ENCODE peak calls at places on chromosome 10, in eight cellular contexts. E, R, H, T, D, A, J and G are unnamed samples.

GRCh38 chr10:114301177-114301576 is 62.1 kb downstream of the VWA2 start:
- DNase-seq in E (no peak), R (no peak), H (no peak), T (no peak), D (no peak), A (no peak), J (no peak), G (no peak)

GRCh38 chr10:86654411-86655172 is at the start of gene OPN4:
- DNase-seq in E (no peak), R (no peak), H (no peak), T (peak; percentile 28), D (peak; percentile 40), A (no peak), J (no peak), G (no peak)

GRCh38 chr10:71782917-71783490 is 9.7 kb upstream of the VSIR start:
- DNase-seq in E (no peak), R (no peak), H (peak; percentile 40), T (no peak), D (no peak), A (no peak), J (no peak), G (no peak)

GRCh38 chr10:102043456-102043855 is 12.5 kb downstream of the ARMH3 start:
- DNase-seq in E (no peak), R (no peak), H (no peak), T (no peak), D (peak; percentile 55), A (no peak), J (no peak), G (no peak)

GRCh38 chr10:92756233-92757065 is 66.7 kb downstream of the HHEX start:
- DNase-seq in E (no peak), R (no peak), H (no peak), T (no peak), D (peak; percentile 63), A (peak; percentile 31), J (no peak), G (no peak)

GRCh38 chr10:86263209-86263608 is 103.4 kb downstream of the GRID1 start:
- DNase-seq in E (no peak), R (peak; percentile 19), H (no peak), T (no peak), D (no peak), A (no peak), J (no peak), G (no peak)

GRCh38 chr10:35946556-35946955 is 304.5 kb upstream of the FZD8 start:
- DNase-seq in E (no peak), R (no peak), H (no peak), T (no peak), D (peak; percentile 14), A (peak; percentile 35), J (no peak), G (no peak)

GRCh38 chr10:60733826-60734225 is 44.5 kb upstream of the CDK1 start:
- DNase-seq in E (no peak), R (no peak), H (no peak), T (no peak), D (no peak), A (no peak), J (no peak), G (no peak)

GRCh38 chr10:101779544-101780186 is 3.6 kb downstream of the NPM3 start:
- DNase-seq in E (peak; percentile 82), R (peak; percentile 96), H (peak; percentile 79), T (peak; percentile 48), D (peak; percentile 54), A (peak; percentile 56), J (peak; percentile 71), G (no peak)

GRCh38 chr10:116071453-116072148 is 201.4 kb downstream of the GFRA1 start:
- DNase-seq in E (no peak), R (no peak), H (no peak), T (no peak), D (no peak), A (no peak), J (no peak), G (no peak)

GRCh38 chr10:124232686-124233545 is 139.5 kb upstream of the CHST15 start:
- DNase-seq in E (no peak), R (no peak), H (no peak), T (no peak), D (no peak), A (no peak), J (no peak), G (no peak)

GRCh38 chr10:122688293-122688989 is 11.2 kb downstream of the C10orf120 start:
- DNase-seq in E (no peak), R (no peak), H (peak; percentile 40), T (no peak), D (no peak), A (peak; percentile 10), J (no peak), G (no peak)

GRCh38 chr10:114023198-114023597 is 20.5 kb upstream of the ADRB1 start:
- DNase-seq in E (no peak), R (no peak), H (no peak), T (peak; percentile 64), D (peak; percentile 87), A (peak; percentile 4), J (no peak), G (no peak)

GRCh38 chr10:59580257-59580863 is 129.3 kb downstream of the SLC16A9 start:
- DNase-seq in E (no peak), R (no peak), H (no peak), T (peak; percentile 63), D (peak; percentile 45), A (peak; percentile 81), J (no peak), G (no peak)

GRCh38 chr10:46553238-46554049 is 3.0 kb downstream of the GPRIN2 start:
- DNase-seq in E (no peak), R (peak; percentile 56), H (peak; percentile 14), T (no peak), D (no peak), A (no peak), J (no peak), G (no peak)

GRCh38 chr10:101292194-101293006 is 61.6 kb upstream of the BTRC start:
- DNase-seq in E (no peak), R (no peak), H (peak; percentile 34), T (peak; percentile 5), D (no peak), A (peak; percentile 5), J (no peak), G (no peak)

GRCh38 chr10:6173203-6173602 is 29.5 kb upstream of the PFKFB3 start:
- DNase-seq in E (peak; percentile 17), R (peak; percentile 76), H (no peak), T (no peak), D (no peak), A (no peak), J (peak; percentile 23), G (no peak)

GRCh38 chr10:133405844-133406527 is 12.0 kb downstream of the MTG1 start:
- DNase-seq in E (no peak), R (no peak), H (no peak), T (peak; percentile 8), D (peak; percentile 49), A (peak; percentile 7), J (no peak), G (no peak)

GRCh38 chr10:73780301-73780700 is 1.5 kb upstream of the CHCHD1 start:
- DNase-seq in E (no peak), R (no peak), H (no peak), T (no peak), D (no peak), A (no peak), J (no peak), G (no peak)

GRCh38 chr10:108465871-108466641 is 1301.5 kb upstream of the SORCS1 start:
- DNase-seq in E (no peak), R (no peak), H (peak; percentile 22), T (peak; percentile 7), D (peak; percentile 2), A (no peak), J (no peak), G (no peak)

GRCh38 chr10:102422586-102423129 is 2.0 kb downstream of the FBXL15 start:
- DNase-seq in E (no peak), R (peak; percentile 82), H (peak; percentile 80), T (peak; percentile 64), D (peak; percentile 79), A (peak; percentile 67), J (no peak), G (no peak)

GRCh38 chr10:31099664-31100063 is 68.0 kb upstream of the ZNF438 start:
- DNase-seq in E (no peak), R (no peak), H (no peak), T (peak; percentile 60), D (peak; percentile 69), A (no peak), J (peak; percentile 22), G (no peak)